ENCODE peak calls at places on chromosomes 13 and 19, in five cellular contexts. F is Caco-2, X is astrocyte of the cerebellum, R is NCI-H1436, D is cardiac septum. S is an unnamed sample.

GRCh38 chr13:95100525-95101121 is 200.6 kb downstream of the ABCC4 start:
- DNase-seq in F (no peak), X (no peak), R (no peak), D (no peak), S (peak; percentile 41)

GRCh38 chr13:94765814-94766213 is 53.5 kb upstream of the SOX21 start:
- DNase-seq in F (no peak), X (no peak), R (no peak), D (no peak), S (no peak)

GRCh38 chr19:47511128-47511517 is 3.7 kb downstream of the NAPA start:
- DNase-seq in F (no peak), X (no peak), R (no peak), D (no peak), S (no peak)

GRCh38 chr19:16207490-16208025 is 9.8 kb downstream of the AP1M1 start:
- DNase-seq in F (no peak), X (no peak), R (no peak), D (no peak), S (no peak)

GRCh38 chr13:56700324-56700723 is 440.4 kb upstream of the PRR20A start:
- DNase-seq in F (no peak), X (no peak), R (no peak), D (no peak), S (no peak)

GRCh38 chr19:20423381-20424207 is 142.0 kb downstream of the ZNF737 start:
- DNase-seq in F (no peak), X (no peak), R (no peak), D (peak; percentile 76), S (no peak)

GRCh38 chr19:4829001-4829712 is 2.4 kb downstream of the TICAM1 start:
- DNase-seq in F (no peak), X (no peak), R (no peak), D (no peak), S (peak; percentile 74)

GRCh38 chr13:88074794-88075509 is 403.8 kb downstream of the SLITRK5 start:
- DNase-seq in F (no peak), X (no peak), R (no peak), D (no peak), S (no peak)

GRCh38 chr13:108220042-108220441 is 1.9 kb downstream of the ABHD13 start:
- DNase-seq in F (no peak), X (no peak), R (peak; percentile 40), D (no peak), S (peak; percentile 9)

GRCh38 chr19:6216996-6217751 is 62.6 kb downstream of the MLLT1 start:
- DNase-seq in F (peak; percentile 54), X (no peak), R (peak; percentile 85), D (no peak), S (no peak)

GRCh38 chr19:522726-523125 is 8.8 kb upstream of the CDC34 start:
- DNase-seq in F (no peak), X (no peak), R (no peak), D (no peak), S (no peak)

GRCh38 chr13:48235100-48235813 is 2.3 kb downstream of the ITM2B start:
- DNase-seq in F (no peak), X (no peak), R (no peak), D (no peak), S (no peak)

GRCh38 chr19:14479985-14480694 is 5.0 kb upstream of the PTGER1 start:
- DNase-seq in F (no peak), X (no peak), R (no peak), D (peak; percentile 84), S (no peak)

GRCh38 chr13:113138792-113139551 is 16.4 kb downstream of the F10 start:
- DNase-seq in F (no peak), X (no peak), R (no peak), D (peak; percentile 38), S (peak; percentile 97)

GRCh38 chr13:96338030-96338429 is 248.1 kb downstream of the HS6ST3 start:
- DNase-seq in F (no peak), X (no peak), R (no peak), D (no peak), S (no peak)

GRCh38 chr13:53782400-53783030 is 753.9 kb downstream of the OLFM4 start:
- DNase-seq in F (no peak), X (peak; percentile 43), R (peak; percentile 45), D (no peak), S (peak; percentile 33)

GRCh38 chr13:114078501-114079451 is 53.6 kb downstream of the RASA3 start:
- DNase-seq in F (peak; percentile 23), X (peak; percentile 43), R (no peak), D (peak; percentile 72), S (no peak)

GRCh38 chr13:81986308-81986707 is 1645.4 kb upstream of the SPRY2 start:
- DNase-seq in F (no peak), X (no peak), R (no peak), D (no peak), S (no peak)

GRCh38 chr13:80093888-80094287 is 247.0 kb downstream of the SPRY2 start:
- DNase-seq in F (no peak), X (no peak), R (no peak), D (no peak), S (no peak)

GRCh38 chr13:99656843-99657506 is 155.7 kb downstream of the TM9SF2 start:
- DNase-seq in F (no peak), X (no peak), R (no peak), D (no peak), S (no peak)

GRCh38 chr19:43562698-43563241 is 12.6 kb downstream of the XRCC1 start:
- DNase-seq in F (no peak), X (peak; percentile 77), R (peak; percentile 47), D (peak; percentile 91), S (no peak)

GRCh38 chr13:110475550-110476219 is 85.8 kb downstream of the RAB20 start:
- DNase-seq in F (no peak), X (no peak), R (no peak), D (no peak), S (no peak)